ENCODE peak calls at places on chromosomes 7 and 10, in seven cellular contexts. X is activated T-cell treated with anti-CD3 and anti-CD28 coated beads for 48 hours, Q is G401, J is AG09319, H is brain microvascular endothelial cell, L is NCI-H1436, B is NCI-H1092. I is an unnamed sample.

GRCh38 chr7:41786943-41787342 is 84.1 kb upstream of the INHBA start:
- DNase-seq in X (no peak), Q (no peak), J (no peak), H (no peak), L (no peak), B (no peak), I (no peak)

GRCh38 chr7:2503056-2503941 is 16.3 kb upstream of the LFNG start:
- DNase-seq in X (no peak), Q (no peak), J (no peak), H (no peak), L (no peak), B (no peak), I (no peak)

GRCh38 chr7:154255324-154255723 is 203.1 kb downstream of the DPP6 start:
- DNase-seq in X (no peak), Q (no peak), J (no peak), H (no peak), L (no peak), B (no peak), I (no peak)

GRCh38 chr10:79246606-79247275 is 100.5 kb upstream of the PPIF start:
- DNase-seq in X (no peak), Q (no peak), J (no peak), H (no peak), L (no peak), B (no peak), I (no peak)

GRCh38 chr7:152859781-152860191 is 100.2 kb downstream of the ACTR3B start:
- DNase-seq in X (no peak), Q (no peak), J (no peak), H (no peak), L (peak), B (no peak), I (peak)

GRCh38 chr10:119693262-119693957 is 32.4 kb upstream of the INPP5F start:
- DNase-seq in X (no peak), Q (no peak), J (no peak), H (no peak), L (no peak), B (no peak), I (no peak)

GRCh38 chr10:15166325-15166724 is 2.2 kb downstream of the NMT2 start:
- DNase-seq in X (no peak), Q (peak), J (no peak), H (no peak), L (no peak), B (no peak), I (no peak)

GRCh38 chr10:43076876-43077420 is at the start of gene RET:
- DNase-seq in X (peak), Q (peak), J (no peak), H (no peak), L (no peak), B (no peak), I (peak)

GRCh38 chr7:114988755-114989154 is 66.9 kb downstream of the MDFIC start:
- DNase-seq in X (no peak), Q (no peak), J (peak), H (peak), L (no peak), B (no peak), I (no peak)

GRCh38 chr10:14665304-14665703 is 109.4 kb downstream of the FAM107B start:
- DNase-seq in X (no peak), Q (no peak), J (no peak), H (no peak), L (peak), B (peak), I (no peak)

GRCh38 chr7:48089415-48089975 is 430 bp downstream of the UPP1 start:
- DNase-seq in X (peak), Q (no peak), J (no peak), H (no peak), L (peak), B (no peak), I (peak)

GRCh38 chr7:91837397-91838070 is 43.0 kb downstream of the MTERF1 start:
- DNase-seq in X (no peak), Q (no peak), J (no peak), H (no peak), L (no peak), B (no peak), I (no peak)

GRCh38 chr10:125152646-125153368 is 7.6 kb downstream of the CTBP2 start:
- DNase-seq in X (no peak), Q (peak), J (no peak), H (no peak), L (no peak), B (no peak), I (no peak)

I was measured in GM12891.